ENCODE peak calls at places on chromosomes 7 and 10, in five cellular contexts. P is HCT116, N is HepG2, F is GM12878, U is K562. S is an unnamed sample.

GRCh38 chr10:72879245-72879644 is 14.3 kb upstream of the OIT3 start:
- DNase-seq in F (no peak), U (no peak), N (no peak), P (no peak), S (no peak)

GRCh38 chr7:159010951-159011820 is 133.5 kb downstream of the VIPR2 start:
- DNase-seq in N (no peak), P (no peak), F (no peak), U (no peak), S (no peak)

GRCh38 chr10:72567421-72567820 is 58.5 kb downstream of the MICU1 start:
- DNase-seq in N (no peak), P (peak; percentile 41), F (no peak), U (no peak), S (no peak)

GRCh38 chr10:33139191-33139646 is 181.2 kb upstream of the ITGB1 start:
- DNase-seq in F (no peak), P (no peak), N (no peak), U (no peak), S (no peak)

GRCh38 chr10:99461230-99461629 is 30.8 kb upstream of the GOT1 start:
- DNase-seq in N (no peak), P (no peak), F (no peak), U (no peak), S (no peak)

GRCh38 chr7:74475243-74475986 is 21.7 kb downstream of the GTF2IRD1 start:
- DNase-seq in F (no peak), U (no peak), P (no peak), N (no peak), S (no peak)

GRCh38 chr10:33337335-33337854 is 2.9 kb upstream of the NRP1 start:
- DNase-seq in U (no peak), P (no peak), N (no peak), F (no peak), S (no peak)

GRCh38 chr7:75072978-75073282 is 672 bp downstream of the RCC1L start:
- DNase-seq in F (no peak), N (peak; percentile 10), U (no peak), P (no peak), S (no peak)

GRCh38 chr10:81963606-81964005 is 88.6 kb downstream of the NRG3 start:
- DNase-seq in N (no peak), P (no peak), F (no peak), U (no peak), S (no peak)

GRCh38 chr7:116258734-116259133 is 48.4 kb downstream of the TES start:
- DNase-seq in F (peak; percentile 23), P (peak; percentile 48), N (peak; percentile 22), U (peak; percentile 73), S (no peak)

GRCh38 chr7:132604090-132604489 is 27.8 kb upstream of the PLXNA4 start:
- DNase-seq in F (no peak), N (no peak), P (no peak), U (no peak), S (no peak)

GRCh38 chr10:129174167-129175014 is 292.6 kb upstream of the MGMT start:
- DNase-seq in U (no peak), P (no peak), N (no peak), F (no peak), S (no peak)

GRCh38 chr10:129171816-129172215 is 295.2 kb upstream of the MGMT start:
- DNase-seq in U (no peak), F (no peak), N (no peak), P (no peak), S (no peak)

GRCh38 chr10:129165770-129166169 is 301.3 kb upstream of the MGMT start:
- DNase-seq in F (no peak), N (no peak), P (no peak), U (no peak), S (no peak)

GRCh38 chr10:129168660-129169059 is 298.4 kb upstream of the MGMT start:
- DNase-seq in N (no peak), P (no peak), U (no peak), F (no peak), S (no peak)

GRCh38 chr10:129169115-129169514 is 297.9 kb upstream of the MGMT start:
- DNase-seq in P (no peak), F (no peak), N (no peak), U (no peak), S (no peak)
- TF ChIP-seq ATF3 in P (no peak), F (no peak), N (no peak), U (no peak), S (no peak)

GRCh38 chr10:7529638-7530037 is 118.8 kb upstream of the SFMBT2 start:
- DNase-seq in P (peak; percentile 4), F (no peak), U (no peak), N (peak; percentile 41), S (peak; percentile 54)
- TF ChIP-seq ATF3 in P (no peak), F (no peak), U (no peak), N (no peak), S (no peak)

GRCh38 chr7:134463751-134464150 is 4.9 kb upstream of the AKR1B1 start:
- DNase-seq in U (no peak), N (no peak), F (no peak), P (no peak), S (no peak)

GRCh38 chr7:134461921-134462320 is 3.0 kb upstream of the AKR1B1 start:
- DNase-seq in P (no peak), U (no peak), F (no peak), N (no peak), S (no peak)

GRCh38 chr7:134460000-134460399 is 1.1 kb upstream of the AKR1B1 start:
- DNase-seq in F (no peak), U (no peak), N (no peak), P (no peak), S (no peak)

GRCh38 chr7:134464496-134464895 is 5.6 kb upstream of the AKR1B1 start:
- DNase-seq in F (no peak), N (no peak), U (no peak), P (no peak), S (no peak)

DNA sequence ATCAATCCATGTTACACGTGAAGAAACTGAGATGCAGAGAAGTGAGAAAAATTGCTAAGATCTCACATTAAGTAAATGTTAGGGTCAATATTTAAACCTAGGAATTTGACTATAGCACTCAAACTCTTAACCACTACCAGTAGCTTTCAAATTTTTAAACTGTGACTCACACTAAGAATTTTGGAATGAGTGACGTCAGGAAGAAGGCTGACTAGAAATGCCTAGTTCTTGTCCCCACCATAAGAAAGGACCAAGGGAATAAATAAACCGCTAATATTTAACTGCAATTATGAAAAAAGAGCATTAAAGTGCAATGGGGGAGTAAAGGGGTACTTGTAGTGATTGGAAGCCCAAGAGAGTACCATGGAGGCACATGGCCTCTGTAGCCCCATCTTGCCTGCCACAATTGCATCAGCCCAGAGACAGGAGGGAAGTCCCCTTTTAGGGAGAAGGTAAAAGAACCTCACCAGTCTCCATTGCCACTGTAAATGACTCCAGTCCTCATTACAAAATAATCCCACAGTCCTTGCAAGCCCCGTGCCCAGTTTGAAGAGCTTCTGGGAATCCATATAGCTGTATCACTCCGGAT is 3.5 kb upstream of the AKR1B1 start:
- DNase-seq in F (no peak), U (no peak), P (no peak), N (peak; percentile 6), S (no peak)
- TF ChIP-seq ATF3 in F (no peak), U (no peak), P (no peak), N (no peak), S (no peak)

GRCh38 chr10:103793429-103793828 is 61.9 kb downstream of the SH3PXD2A start:
- DNase-seq in F (no peak), U (no peak), N (peak; percentile 62), P (no peak), S (no peak)
- TF ChIP-seq ATF3 in F (no peak), U (no peak), N (no peak), P (no peak), S (no peak)

GRCh38 chr10:97596101-97597055 is 6.9 kb downstream of the C10orf62 start:
- DNase-seq in F (no peak), N (peak; percentile 64), U (peak; percentile 56), P (peak; percentile 65), S (no peak)
- TF ChIP-seq ATF3 in F (no peak), N (no peak), U (no peak), P (no peak), S (no peak)

S was measured in WTC11.